ENCODE peak calls at places on chromosomes 3 and 15, in five cellular contexts. H, P, Z, U and O are unnamed samples.

GRCh38 chr3:88031543-88032148 is 27.2 kb downstream of the CGGBP1 start:
- DNase-seq in H (no peak), P (peak; percentile 46), Z (no peak), U (no peak), O (peak; percentile 45)

GRCh38 chr15:80403712-80404056 is 498 bp upstream of the ARNT2 start:
- DNase-seq in H (no peak), P (no peak), Z (no peak), U (no peak), O (peak; percentile 28)

GRCh38 chr3:172317984-172318383 is 130.3 kb downstream of the GHSR start:
- DNase-seq in H (no peak), P (peak; percentile 90), Z (peak; percentile 41), U (peak; percentile 78), O (peak; percentile 33)

GRCh38 chr3:107753494-107753893 is 230.7 kb downstream of the BBX start:
- DNase-seq in H (peak; percentile 35), P (peak; percentile 45), Z (no peak), U (no peak), O (no peak)

GRCh38 chr3:23876901-23877300 is 39.9 kb downstream of the NKIRAS1 start:
- DNase-seq in H (no peak), P (no peak), Z (no peak), U (no peak), O (no peak)

GRCh38 chr3:57556459-57557087 is 499 bp downstream of the PDE12 start:
- DNase-seq in H (peak; percentile 39), P (no peak), Z (no peak), U (no peak), O (peak; percentile 35)

GRCh38 chr3:13575459-13576061 is 26.6 kb downstream of the FBLN2 start:
- DNase-seq in H (no peak), P (peak; percentile 63), Z (no peak), U (no peak), O (no peak)

GRCh38 chr15:31488437-31489204 is 162.0 kb downstream of the KLF13 start:
- DNase-seq in H (peak; percentile 82), P (peak; percentile 96), Z (peak; percentile 75), U (peak; percentile 91), O (peak; percentile 83)

GRCh38 chr15:83207622-83208356 is at the start of gene HDGFL3:
- DNase-seq in H (peak; percentile 46), P (peak; percentile 42), Z (peak; percentile 49), U (peak; percentile 78), O (peak; percentile 71)

GRCh38 chr3:173893066-173893465 is 495.5 kb downstream of the NLGN1 start:
- DNase-seq in H (no peak), P (peak; percentile 14), Z (no peak), U (no peak), O (no peak)

GRCh38 chr3:901953-902778 is 190.7 kb upstream of the CNTN6 start:
- DNase-seq in H (no peak), P (peak; percentile 16), Z (no peak), U (no peak), O (peak; percentile 15)
- TF ChIP-seq CTCF in H (no peak), P (peak; percentile 39), Z (no peak), U (no peak), O (peak; percentile 44)

GRCh38 chr15:29124581-29125381 is 144.8 kb downstream of the NSMCE3 start:
- DNase-seq in H (no peak), P (no peak), Z (no peak), U (no peak), O (no peak)
- TF ChIP-seq CTCF in H (no peak), P (no peak), Z (no peak), U (no peak), O (no peak)

GRCh38 chr3:146334151-146334550 is 83.2 kb upstream of the PLSCR4 start:
- DNase-seq in H (no peak), P (peak; percentile 72), Z (no peak), U (no peak), O (no peak)
- TF ChIP-seq CTCF in H (no peak), P (peak; percentile 63), Z (no peak), U (no peak), O (peak; percentile 10)

DNA sequence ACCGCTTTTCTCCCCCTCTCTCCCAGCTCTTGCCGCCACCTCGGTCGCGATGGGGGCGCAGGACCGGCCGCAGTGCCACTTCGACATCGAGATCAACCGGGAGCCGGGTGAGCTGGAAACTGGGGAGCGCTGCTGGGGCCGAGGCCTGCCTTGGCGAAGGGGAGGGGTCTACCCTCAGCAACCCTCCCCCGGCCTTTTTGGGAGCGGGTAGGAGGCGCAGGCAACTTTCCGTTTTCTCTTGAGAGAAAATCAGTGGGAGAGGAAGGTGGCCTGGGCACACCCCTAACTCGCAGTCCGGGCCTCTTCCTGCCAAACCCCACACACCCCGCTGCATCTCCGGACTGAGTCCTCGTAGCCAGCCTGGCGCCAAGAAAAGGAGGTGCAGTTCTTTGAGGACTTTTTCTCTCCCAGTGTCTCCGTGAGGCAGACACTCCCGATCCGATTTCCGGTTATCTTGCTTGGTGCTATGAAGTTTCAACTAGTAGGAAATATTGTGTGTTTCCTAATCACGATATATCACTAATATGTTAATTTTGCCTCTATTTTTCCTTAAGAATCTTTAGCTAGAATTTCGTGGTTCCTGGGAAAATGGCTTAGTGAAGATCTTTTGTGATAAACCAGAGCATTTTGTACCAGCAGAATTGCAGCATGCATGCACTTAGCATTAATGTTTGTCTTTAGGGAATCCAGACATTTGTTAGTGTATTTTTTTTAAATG is 631 bp downstream of the NKTR start:
- DNase-seq in H (peak; percentile 64), P (peak; percentile 60), Z (peak; percentile 68), U (peak; percentile 87), O (no peak)
- TF ChIP-seq CTCF in H (peak; percentile 7), P (peak; percentile 17), Z (no peak), U (no peak), O (no peak)

DNA sequence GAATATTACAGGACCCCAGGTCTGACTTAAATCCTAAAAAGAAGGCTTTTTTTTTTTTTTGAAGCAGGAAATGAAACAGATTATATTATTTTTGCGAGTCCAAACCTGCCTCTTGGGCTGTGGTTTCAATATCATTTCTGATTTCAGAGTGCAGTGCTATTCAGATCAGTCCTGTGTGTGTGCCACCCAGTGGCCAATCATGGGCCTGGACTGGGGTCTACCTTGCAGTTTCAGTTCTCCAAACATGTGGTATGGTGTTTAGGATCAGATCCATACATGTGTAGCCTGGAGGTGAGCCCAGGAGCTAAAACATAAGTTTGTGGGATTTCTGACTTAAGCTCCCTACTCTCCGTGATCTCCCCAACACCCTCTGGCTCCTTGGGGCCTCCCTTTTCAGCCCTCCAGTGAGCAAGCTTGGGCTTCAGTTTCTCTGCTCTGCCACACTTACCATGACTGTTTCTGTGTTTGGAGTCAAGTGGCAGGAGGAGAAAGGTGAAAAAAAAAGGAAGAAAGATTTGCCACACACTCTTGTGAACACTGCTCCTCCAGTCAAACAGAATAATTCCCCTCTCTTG is 12.1 kb upstream of the THSD4 start:
- DNase-seq in H (peak; percentile 62), P (peak; percentile 80), Z (no peak), U (peak; percentile 43), O (peak; percentile 34)
- TF ChIP-seq CTCF in H (peak; percentile 45), P (peak; percentile 72), Z (peak; percentile 16), U (peak; percentile 21), O (peak; percentile 50)

GRCh38 chr15:37134699-37135131 is 34.4 kb upstream of the MEIS2 start:
- DNase-seq in H (no peak), P (peak; percentile 73), Z (no peak), U (no peak), O (no peak)
- TF ChIP-seq CTCF in H (peak; percentile 60), P (peak; percentile 78), Z (peak; percentile 44), U (peak; percentile 57), O (peak; percentile 47)

GRCh38 chr3:38658886-38659285 is 9.4 kb upstream of the SCN5A start:
- DNase-seq in H (no peak), P (no peak), Z (no peak), U (no peak), O (no peak)

GRCh38 chr3:38657369-38657768 is 7.9 kb upstream of the SCN5A start:
- DNase-seq in H (no peak), P (no peak), Z (no peak), U (no peak), O (no peak)

DNA sequence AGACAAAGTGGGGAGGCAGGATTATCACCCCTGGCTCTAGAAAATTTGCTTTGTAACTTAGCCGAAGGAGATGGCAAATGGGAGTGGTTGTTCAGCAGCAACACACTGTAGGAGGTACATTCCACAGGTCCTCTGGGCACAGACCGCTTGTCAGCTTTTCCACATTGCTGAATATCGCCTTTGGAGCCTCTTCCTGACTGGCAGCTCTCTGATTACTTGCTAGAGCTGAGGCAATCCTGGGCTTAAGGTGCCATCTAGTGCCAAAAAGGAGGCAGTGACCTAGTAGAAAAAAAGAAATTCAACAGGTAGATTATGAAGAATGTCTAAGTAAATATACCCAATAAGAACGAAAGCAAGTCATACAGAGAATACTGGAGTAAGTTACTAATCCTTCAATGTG is 13.1 kb upstream of the SCN5A start:
- DNase-seq in H (no peak), P (peak; percentile 45), Z (no peak), U (no peak), O (no peak)
- TF ChIP-seq CTCF in H (no peak), P (peak; percentile 30), Z (no peak), U (no peak), O (peak; percentile 33)

GRCh38 chr15:89761009-89761831 is 10.2 kb upstream of the MESP1 start:
- DNase-seq in H (peak; percentile 84), P (no peak), Z (peak; percentile 54), U (no peak), O (no peak)
- TF ChIP-seq CTCF in H (no peak), P (no peak), Z (no peak), U (no peak), O (no peak)

GRCh38 chr3:48899298-48899697 is 616 bp upstream of the SLC25A20 start:
- DNase-seq in H (no peak), P (no peak), Z (no peak), U (no peak), O (no peak)

GRCh38 chr3:48897401-48898376 is 993 bp downstream of the SLC25A20 start:
- DNase-seq in H (no peak), P (no peak), Z (no peak), U (peak; percentile 76), O (no peak)

GRCh38 chr3:48896991-48897390 is 1.7 kb downstream of the SLC25A20 start:
- DNase-seq in H (no peak), P (no peak), Z (no peak), U (no peak), O (no peak)

GRCh38 chr3:48898383-48899234 is at the start of gene SLC25A20:
- DNase-seq in H (peak; percentile 96), P (peak; percentile 73), Z (peak; percentile 93), U (peak; percentile 94), O (peak; percentile 91)
- TF ChIP-seq CTCF in H (no peak), P (peak; percentile 18), Z (no peak), U (no peak), O (no peak)